ENCODE peak calls at places on chromosomes 5 and 9, in nine cellular contexts. One of them, this sample, is unnamed. For H3K4me1 and H3K36me3, the result is how much of the 10 kb centered on the place peaks cover.

GRCh38 chr5:120388016-120388781 is 75.9 kb upstream of the PRR16 start:
- DNase-seq in ascending aorta: no peak
- DNase-seq in trophoblast cell: no peak
- DNase-seq in uterus: no peak
- DNase-seq in upper lobe of right lung: no peak
- DNase-seq in PC-9: no peak
- DNase-seq in keratinocyte: no peak
- DNase-seq in fibroblast of lung: peak
- DNase-seq in left ventricle myocardium inferior: no peak
- DNase-seq in this sample: no peak

GRCh38 chr9:21728781-21729180 is 73.7 kb upstream of the MTAP start:
- DNase-seq in PC-9: no peak
- DNase-seq in keratinocyte: no peak
- DNase-seq in uterus: no peak
- DNase-seq in upper lobe of right lung: no peak
- DNase-seq in ascending aorta: no peak
- DNase-seq in trophoblast cell: no peak
- DNase-seq in fibroblast of lung: peak
- DNase-seq in left ventricle myocardium inferior: no peak
- DNase-seq in this sample: no peak

GRCh38 chr9:85425153-85425611 is 316.6 kb downstream of the AGTPBP1 start:
- DNase-seq in left ventricle myocardium inferior: peak
- DNase-seq in uterus: no peak
- DNase-seq in ascending aorta: no peak
- DNase-seq in keratinocyte: peak
- DNase-seq in trophoblast cell: peak
- DNase-seq in upper lobe of right lung: peak
- DNase-seq in fibroblast of lung: peak
- DNase-seq in PC-9: no peak
- DNase-seq in this sample: no peak

GRCh38 chr5:129053438-129053837 is 41.1 kb upstream of the ISOC1 start:
- DNase-seq in uterus: no peak
- DNase-seq in keratinocyte: no peak
- DNase-seq in ascending aorta: no peak
- DNase-seq in left ventricle myocardium inferior: no peak
- DNase-seq in fibroblast of lung: no peak
- DNase-seq in upper lobe of right lung: no peak
- DNase-seq in PC-9: no peak
- DNase-seq in trophoblast cell: no peak
- DNase-seq in this sample: no peak

GRCh38 chr9:114612272-114612923 is 1.3 kb downstream of the TMEM268 start:
- DNase-seq in uterus: no peak
- DNase-seq in ascending aorta: no peak
- DNase-seq in PC-9: no peak
- DNase-seq in keratinocyte: no peak
- DNase-seq in upper lobe of right lung: peak
- DNase-seq in trophoblast cell: no peak
- DNase-seq in fibroblast of lung: no peak
- DNase-seq in left ventricle myocardium inferior: no peak
- DNase-seq in this sample: no peak

GRCh38 chr5:14528115-14528514 is 53.5 kb upstream of the OTULINL start:
- DNase-seq in ascending aorta: no peak
- DNase-seq in uterus: no peak
- DNase-seq in PC-9: no peak
- DNase-seq in left ventricle myocardium inferior: no peak
- DNase-seq in upper lobe of right lung: no peak
- DNase-seq in trophoblast cell: no peak
- DNase-seq in keratinocyte: no peak
- DNase-seq in fibroblast of lung: no peak
- DNase-seq in this sample: no peak

GRCh38 chr9:4180907-4181605 is 118.8 kb downstream of the GLIS3 start:
- DNase-seq in left ventricle myocardium inferior: no peak
- DNase-seq in uterus: no peak
- DNase-seq in upper lobe of right lung: no peak
- DNase-seq in PC-9: no peak
- DNase-seq in keratinocyte: no peak
- DNase-seq in fibroblast of lung: no peak
- DNase-seq in trophoblast cell: peak
- DNase-seq in ascending aorta: no peak
- DNase-seq in this sample: no peak

GRCh38 chr5:138520971-138521370 is 22.1 kb downstream of the ETF1 start:
- DNase-seq in upper lobe of right lung: no peak
- DNase-seq in PC-9: no peak
- DNase-seq in keratinocyte: no peak
- DNase-seq in uterus: no peak
- DNase-seq in left ventricle myocardium inferior: no peak
- DNase-seq in ascending aorta: no peak
- DNase-seq in fibroblast of lung: no peak
- DNase-seq in trophoblast cell: no peak
- DNase-seq in this sample: no peak

GRCh38 chr5:14735944-14736343 is 71.4 kb downstream of the OTULIN start:
- DNase-seq in upper lobe of right lung: no peak
- DNase-seq in ascending aorta: no peak
- DNase-seq in uterus: no peak
- DNase-seq in fibroblast of lung: no peak
- DNase-seq in PC-9: no peak
- DNase-seq in keratinocyte: no peak
- DNase-seq in trophoblast cell: no peak
- DNase-seq in left ventricle myocardium inferior: peak
- DNase-seq in this sample: no peak

GRCh38 chr5:17428176-17428800 is 69.7 kb upstream of the TAF11L2 start:
- DNase-seq in PC-9: no peak
- DNase-seq in uterus: no peak
- DNase-seq in trophoblast cell: no peak
- DNase-seq in fibroblast of lung: no peak
- DNase-seq in upper lobe of right lung: no peak
- DNase-seq in ascending aorta: no peak
- DNase-seq in left ventricle myocardium inferior: no peak
- DNase-seq in keratinocyte: no peak
- DNase-seq in this sample: no peak

GRCh38 chr9:73863924-73864323 is 633.2 kb upstream of the RORB start:
- DNase-seq in ascending aorta: no peak
- DNase-seq in PC-9: no peak
- DNase-seq in keratinocyte: no peak
- DNase-seq in trophoblast cell: no peak
- DNase-seq in fibroblast of lung: peak
- DNase-seq in left ventricle myocardium inferior: no peak
- DNase-seq in uterus: no peak
- DNase-seq in upper lobe of right lung: no peak
- DNase-seq in this sample: no peak

GRCh38 chr9:96136992-96137665 is 164.8 kb downstream of the HSD17B3 start:
- DNase-seq in upper lobe of right lung: no peak
- DNase-seq in PC-9: no peak
- DNase-seq in ascending aorta: no peak
- DNase-seq in left ventricle myocardium inferior: no peak
- DNase-seq in uterus: no peak
- DNase-seq in keratinocyte: no peak
- DNase-seq in trophoblast cell: no peak
- DNase-seq in fibroblast of lung: peak
- DNase-seq in this sample: no peak

GRCh38 chr9:12875216-12875615 is 100.4 kb downstream of the LURAP1L start:
- DNase-seq in keratinocyte: peak
- DNase-seq in fibroblast of lung: peak
- DNase-seq in ascending aorta: no peak
- DNase-seq in trophoblast cell: no peak
- DNase-seq in upper lobe of right lung: no peak
- DNase-seq in uterus: no peak
- DNase-seq in left ventricle myocardium inferior: no peak
- DNase-seq in PC-9: peak
- DNase-seq in this sample: no peak

GRCh38 chr5:150033334-150033733 is 32.8 kb downstream of the HMGXB3 start:
- DNase-seq in upper lobe of right lung: no peak
- DNase-seq in keratinocyte: no peak
- DNase-seq in ascending aorta: no peak
- DNase-seq in left ventricle myocardium inferior: no peak
- DNase-seq in fibroblast of lung: no peak
- DNase-seq in PC-9: no peak
- DNase-seq in uterus: no peak
- DNase-seq in trophoblast cell: no peak
- DNase-seq in this sample: no peak

GRCh38 chr9:108162664-108163063 is 673.1 kb upstream of the KLF4 start:
- DNase-seq in left ventricle myocardium inferior: no peak
- DNase-seq in uterus: no peak
- DNase-seq in PC-9: no peak
- DNase-seq in keratinocyte: no peak
- DNase-seq in ascending aorta: no peak
- DNase-seq in upper lobe of right lung: no peak
- DNase-seq in trophoblast cell: no peak
- DNase-seq in fibroblast of lung: peak
- DNase-seq in this sample: no peak

GRCh38 chr5:137304227-137304874 is 194.8 kb downstream of the SPOCK1 start:
- DNase-seq in uterus: no peak
- DNase-seq in PC-9: no peak
- DNase-seq in keratinocyte: no peak
- DNase-seq in left ventricle myocardium inferior: peak
- DNase-seq in upper lobe of right lung: no peak
- DNase-seq in trophoblast cell: no peak
- DNase-seq in fibroblast of lung: no peak
- DNase-seq in ascending aorta: no peak
- DNase-seq in this sample: peak

GRCh38 chr9:137368431-137369110 is 54.4 kb downstream of the EXD3 start:
- DNase-seq in left ventricle myocardium inferior: peak
- DNase-seq in fibroblast of lung: no peak
- DNase-seq in keratinocyte: no peak
- DNase-seq in ascending aorta: no peak
- DNase-seq in upper lobe of right lung: no peak
- DNase-seq in trophoblast cell: no peak
- DNase-seq in PC-9: no peak
- DNase-seq in uterus: no peak
- DNase-seq in this sample: no peak

GRCh38 chr5:78693339-78693738 is 44.8 kb upstream of the LHFPL2 start:
- DNase-seq in uterus: no peak
- DNase-seq in fibroblast of lung: no peak
- DNase-seq in PC-9: no peak
- DNase-seq in upper lobe of right lung: no peak
- DNase-seq in keratinocyte: no peak
- DNase-seq in trophoblast cell: no peak
- DNase-seq in left ventricle myocardium inferior: no peak
- DNase-seq in ascending aorta: no peak
- DNase-seq in this sample: no peak

GRCh38 chr5:1772634-1773033 is 27.0 kb downstream of the MRPL36 start:
- DNase-seq in trophoblast cell: no peak
- DNase-seq in fibroblast of lung: peak
- DNase-seq in ascending aorta: no peak
- DNase-seq in uterus: no peak
- DNase-seq in upper lobe of right lung: no peak
- DNase-seq in left ventricle myocardium inferior: no peak
- DNase-seq in keratinocyte: no peak
- DNase-seq in PC-9: no peak
- DNase-seq in this sample: no peak

GRCh38 chr5:177427211-177427822 is 841 bp downstream of the GRK6 start:
- DNase-seq in upper lobe of right lung: no peak
- DNase-seq in keratinocyte: no peak
- DNase-seq in left ventricle myocardium inferior: no peak
- DNase-seq in PC-9: no peak
- DNase-seq in uterus: no peak
- DNase-seq in ascending aorta: no peak
- DNase-seq in fibroblast of lung: no peak
- DNase-seq in trophoblast cell: no peak
- DNase-seq in this sample: no peak

GRCh38 chr5:177428574-177429217 is 2.2 kb downstream of the GRK6 start:
- DNase-seq in PC-9: no peak
- DNase-seq in left ventricle myocardium inferior: no peak
- DNase-seq in upper lobe of right lung: peak
- DNase-seq in keratinocyte: no peak
- DNase-seq in uterus: no peak
- DNase-seq in trophoblast cell: no peak
- DNase-seq in fibroblast of lung: no peak
- DNase-seq in ascending aorta: no peak
- DNase-seq in this sample: no peak

GRCh38 chr5:177429248-177430045 is 3.0 kb downstream of the GRK6 start:
- DNase-seq in fibroblast of lung: no peak
- DNase-seq in uterus: no peak
- DNase-seq in trophoblast cell: peak
- DNase-seq in upper lobe of right lung: peak
- DNase-seq in ascending aorta: peak
- DNase-seq in PC-9: no peak
- DNase-seq in keratinocyte: no peak
- DNase-seq in left ventricle myocardium inferior: peak
- DNase-seq in this sample: no peak

GRCh38 chr5:177426566-177427210 is at the start of gene GRK6:
- DNase-seq in upper lobe of right lung: peak
- DNase-seq in trophoblast cell: no peak
- DNase-seq in uterus: peak
- DNase-seq in ascending aorta: no peak
- DNase-seq in keratinocyte: no peak
- DNase-seq in PC-9: no peak
- DNase-seq in fibroblast of lung: no peak
- DNase-seq in left ventricle myocardium inferior: peak
- DNase-seq in this sample: no peak

GRCh38 chr5:177427919-177428573 is 1.6 kb downstream of the GRK6 start:
- DNase-seq in trophoblast cell: no peak
- DNase-seq in keratinocyte: no peak
- DNase-seq in uterus: no peak
- DNase-seq in left ventricle myocardium inferior: no peak
- DNase-seq in ascending aorta: no peak
- DNase-seq in upper lobe of right lung: peak
- DNase-seq in fibroblast of lung: no peak
- DNase-seq in PC-9: no peak
- DNase-seq in this sample: no peak
- H3K4me1 ChIP-seq in trophoblast cell: under half
- H3K4me1 ChIP-seq in keratinocyte: half or more
- H3K4me1 ChIP-seq in uterus: under half
- H3K4me1 ChIP-seq in left ventricle myocardium inferior: half or more
- H3K4me1 ChIP-seq in ascending aorta: under half
- H3K4me1 ChIP-seq in upper lobe of right lung: half or more
- H3K4me1 ChIP-seq in fibroblast of lung: under half
- H3K4me1 ChIP-seq in PC-9: under half
- H3K4me1 ChIP-seq in this sample: half or more

GRCh38 chr9:133952598-133953550 is 39.2 kb downstream of the VAV2 start:
- DNase-seq in keratinocyte: no peak
- DNase-seq in trophoblast cell: no peak
- DNase-seq in fibroblast of lung: no peak
- DNase-seq in upper lobe of right lung: no peak
- DNase-seq in ascending aorta: no peak
- DNase-seq in uterus: no peak
- DNase-seq in PC-9: no peak
- DNase-seq in left ventricle myocardium inferior: no peak
- DNase-seq in this sample: no peak
- H3K27ac ChIP-seq in keratinocyte: no peak
- H3K27ac ChIP-seq in trophoblast cell: no peak
- H3K27ac ChIP-seq in fibroblast of lung: no peak
- H3K27ac ChIP-seq in upper lobe of right lung: no peak
- H3K27ac ChIP-seq in ascending aorta: no peak
- H3K27ac ChIP-seq in uterus: no peak
- H3K27ac ChIP-seq in PC-9: no peak
- H3K27ac ChIP-seq in left ventricle myocardium inferior: no peak
- H3K27ac ChIP-seq in this sample: no peak

GRCh38 chr5:160040471-160040835 is 31.5 kb downstream of the TTC1 start:
- DNase-seq in trophoblast cell: no peak
- DNase-seq in PC-9: no peak
- DNase-seq in uterus: no peak
- DNase-seq in left ventricle myocardium inferior: no peak
- DNase-seq in upper lobe of right lung: no peak
- DNase-seq in fibroblast of lung: no peak
- DNase-seq in keratinocyte: no peak
- DNase-seq in ascending aorta: no peak
- DNase-seq in this sample: no peak
- H3K36me3 ChIP-seq in trophoblast cell: under half
- H3K36me3 ChIP-seq in PC-9: under half
- H3K36me3 ChIP-seq in uterus: under half
- H3K36me3 ChIP-seq in left ventricle myocardium inferior: half or more
- H3K36me3 ChIP-seq in upper lobe of right lung: half or more
- H3K36me3 ChIP-seq in fibroblast of lung: under half
- H3K36me3 ChIP-seq in keratinocyte: under half
- H3K36me3 ChIP-seq in ascending aorta: half or more
- H3K36me3 ChIP-seq in this sample: under half

GRCh38 chr5:177474094-177474493 is 660 bp upstream of the DBN1 start:
- DNase-seq in PC-9: peak
- DNase-seq in left ventricle myocardium inferior: no peak
- DNase-seq in uterus: peak
- DNase-seq in ascending aorta: no peak
- DNase-seq in upper lobe of right lung: no peak
- DNase-seq in keratinocyte: no peak
- DNase-seq in fibroblast of lung: peak
- DNase-seq in trophoblast cell: no peak
- DNase-seq in this sample: no peak
- H3K4me1 ChIP-seq in PC-9: under half
- H3K4me1 ChIP-seq in left ventricle myocardium inferior: half or more
- H3K4me1 ChIP-seq in uterus: under half
- H3K4me1 ChIP-seq in ascending aorta: half or more
- H3K4me1 ChIP-seq in upper lobe of right lung: under half
- H3K4me1 ChIP-seq in keratinocyte: under half
- H3K4me1 ChIP-seq in fibroblast of lung: under half
- H3K4me1 ChIP-seq in trophoblast cell: under half
- H3K4me1 ChIP-seq in this sample: half or more